ENCODE peak calls at places on chromosomes 16 and 17, in seven cellular contexts. One of them, this sample, is unnamed.
A peak's percentile ranks its signal among the peaks of the same experiment; 100 is the strongest.

GRCh38 chr17:71631483-71631882 is 489.3 kb upstream of the SOX9 start:
- DNase-seq in cardiac muscle cell: no peak
- DNase-seq in lung: no peak
- DNase-seq in AG09309: no peak
- DNase-seq in right atrium auricular region: no peak
- DNase-seq in coronary artery: no peak
- DNase-seq in stomach: no peak
- DNase-seq in this sample: no peak

GRCh38 chr16:2468142-2468724 is 2.9 kb upstream of the NTN3 start:
- DNase-seq in cardiac muscle cell: peak; percentile 54
- DNase-seq in lung: no peak
- DNase-seq in AG09309: no peak
- DNase-seq in right atrium auricular region: no peak
- DNase-seq in coronary artery: no peak
- DNase-seq in stomach: no peak
- DNase-seq in this sample: peak; percentile 51

GRCh38 chr17:40477796-40478195 is 23.6 kb downstream of the TNS4 start:
- DNase-seq in cardiac muscle cell: no peak
- DNase-seq in lung: no peak
- DNase-seq in AG09309: no peak
- DNase-seq in right atrium auricular region: no peak
- DNase-seq in coronary artery: no peak
- DNase-seq in stomach: no peak
- DNase-seq in this sample: no peak

GRCh38 chr17:59406808-59407381 is 75.4 kb downstream of the YPEL2 start:
- DNase-seq in cardiac muscle cell: no peak
- DNase-seq in lung: no peak
- DNase-seq in AG09309: no peak
- DNase-seq in right atrium auricular region: no peak
- DNase-seq in coronary artery: no peak
- DNase-seq in stomach: no peak
- DNase-seq in this sample: no peak

GRCh38 chr16:26963109-26963508 is 103.6 kb upstream of the C16orf82 start:
- DNase-seq in cardiac muscle cell: peak; percentile 4
- DNase-seq in lung: no peak
- DNase-seq in AG09309: no peak
- DNase-seq in right atrium auricular region: no peak
- DNase-seq in coronary artery: no peak
- DNase-seq in stomach: no peak
- DNase-seq in this sample: peak; percentile 51

GRCh38 chr17:6536053-6536452 is 20.3 kb downstream of the PITPNM3 start:
- DNase-seq in cardiac muscle cell: no peak
- DNase-seq in lung: no peak
- DNase-seq in AG09309: no peak
- DNase-seq in right atrium auricular region: no peak
- DNase-seq in coronary artery: peak; percentile 16
- DNase-seq in stomach: peak; percentile 16
- DNase-seq in this sample: no peak

GRCh38 chr17:60901222-60901621 is 223.6 kb downstream of the BCAS3 start:
- DNase-seq in cardiac muscle cell: no peak
- DNase-seq in lung: no peak
- DNase-seq in AG09309: no peak
- DNase-seq in right atrium auricular region: no peak
- DNase-seq in coronary artery: no peak
- DNase-seq in stomach: no peak
- DNase-seq in this sample: no peak

GRCh38 chr16:378821-379182 is 3.0 kb downstream of the PGAP6 start:
- DNase-seq in cardiac muscle cell: no peak
- DNase-seq in lung: no peak
- DNase-seq in AG09309: no peak
- DNase-seq in right atrium auricular region: no peak
- DNase-seq in coronary artery: no peak
- DNase-seq in stomach: no peak
- DNase-seq in this sample: no peak

GRCh38 chr17:5680766-5681165 is 96.5 kb upstream of the NLRP1 start:
- DNase-seq in cardiac muscle cell: no peak
- DNase-seq in lung: no peak
- DNase-seq in AG09309: no peak
- DNase-seq in right atrium auricular region: no peak
- DNase-seq in coronary artery: no peak
- DNase-seq in stomach: no peak
- DNase-seq in this sample: no peak

GRCh38 chr16:75105306-75106061 is 11.1 kb downstream of the LDHD start:
- DNase-seq in cardiac muscle cell: no peak
- DNase-seq in lung: no peak
- DNase-seq in AG09309: no peak
- DNase-seq in right atrium auricular region: no peak
- DNase-seq in coronary artery: no peak
- DNase-seq in stomach: no peak
- DNase-seq in this sample: no peak

GRCh38 chr17:15475620-15476354 is 8.4 kb upstream of the CDRT4 start:
- DNase-seq in cardiac muscle cell: no peak
- DNase-seq in lung: no peak
- DNase-seq in AG09309: peak; percentile 53
- DNase-seq in right atrium auricular region: no peak
- DNase-seq in coronary artery: no peak
- DNase-seq in stomach: no peak
- DNase-seq in this sample: no peak

GRCh38 chr16:1137604-1138003 is 15.3 kb upstream of the CACNA1H start:
- DNase-seq in cardiac muscle cell: no peak
- DNase-seq in lung: no peak
- DNase-seq in AG09309: no peak
- DNase-seq in right atrium auricular region: no peak
- DNase-seq in coronary artery: no peak
- DNase-seq in stomach: no peak
- DNase-seq in this sample: no peak

GRCh38 chr16:66366433-66367299 is at the start of gene CDH5:
- DNase-seq in cardiac muscle cell: no peak
- DNase-seq in lung: peak; percentile 58
- DNase-seq in AG09309: no peak
- DNase-seq in right atrium auricular region: peak; percentile 81
- DNase-seq in coronary artery: no peak
- DNase-seq in stomach: no peak
- DNase-seq in this sample: no peak

GRCh38 chr17:17603178-17603894 is 11.8 kb upstream of the PEMT start:
- DNase-seq in cardiac muscle cell: no peak
- DNase-seq in lung: no peak
- DNase-seq in AG09309: no peak
- DNase-seq in right atrium auricular region: no peak
- DNase-seq in coronary artery: no peak
- DNase-seq in stomach: no peak
- DNase-seq in this sample: no peak

GRCh38 chr16:83393196-83393981 is 414.4 kb upstream of the HSBP1 start:
- DNase-seq in cardiac muscle cell: no peak
- DNase-seq in lung: no peak
- DNase-seq in AG09309: no peak
- DNase-seq in right atrium auricular region: no peak
- DNase-seq in coronary artery: peak; percentile 84
- DNase-seq in stomach: no peak
- DNase-seq in this sample: no peak

GRCh38 chr17:50460831-50461526 is 7.7 kb downstream of the CHAD start:
- DNase-seq in cardiac muscle cell: no peak
- DNase-seq in lung: no peak
- DNase-seq in AG09309: no peak
- DNase-seq in right atrium auricular region: no peak
- DNase-seq in coronary artery: no peak
- DNase-seq in stomach: no peak
- DNase-seq in this sample: no peak

GRCh38 chr17:69999253-69999652 is 75.8 kb upstream of the KCNJ16 start:
- DNase-seq in cardiac muscle cell: no peak
- DNase-seq in lung: no peak
- DNase-seq in AG09309: no peak
- DNase-seq in right atrium auricular region: no peak
- DNase-seq in coronary artery: no peak
- DNase-seq in stomach: no peak
- DNase-seq in this sample: no peak

GRCh38 chr16:23847938-23848337 is 12.2 kb downstream of the PRKCB start:
- DNase-seq in cardiac muscle cell: no peak
- DNase-seq in lung: no peak
- DNase-seq in AG09309: no peak
- DNase-seq in right atrium auricular region: no peak
- DNase-seq in coronary artery: no peak
- DNase-seq in stomach: no peak
- DNase-seq in this sample: peak; percentile 88

GRCh38 chr17:81821603-81822311 is 11.3 kb downstream of the MCRIP1 start:
- DNase-seq in cardiac muscle cell: peak; percentile 69
- DNase-seq in lung: peak; percentile 91
- DNase-seq in AG09309: no peak
- DNase-seq in right atrium auricular region: no peak
- DNase-seq in coronary artery: no peak
- DNase-seq in stomach: peak; percentile 96
- DNase-seq in this sample: peak; percentile 52

GRCh38 chr16:47694543-47694942 is 233.4 kb downstream of the PHKB start:
- DNase-seq in cardiac muscle cell: no peak
- DNase-seq in lung: no peak
- DNase-seq in AG09309: no peak
- DNase-seq in right atrium auricular region: no peak
- DNase-seq in coronary artery: no peak
- DNase-seq in stomach: no peak
- DNase-seq in this sample: no peak

GRCh38 chr17:7548585-7549400 is at the start of gene TNFSF12:
- DNase-seq in cardiac muscle cell: peak; percentile 58
- DNase-seq in lung: peak; percentile 63
- DNase-seq in AG09309: no peak
- DNase-seq in right atrium auricular region: no peak
- DNase-seq in coronary artery: peak; percentile 78
- DNase-seq in stomach: peak; percentile 55
- DNase-seq in this sample: peak; percentile 76
- TF ChIP-seq CTCF in cardiac muscle cell: peak; percentile 26
- TF ChIP-seq CTCF in lung: no peak
- TF ChIP-seq CTCF in AG09309: peak; percentile 13
- TF ChIP-seq CTCF in right atrium auricular region: peak; percentile 60
- TF ChIP-seq CTCF in coronary artery: no peak
- TF ChIP-seq CTCF in stomach: no peak
- TF ChIP-seq CTCF in this sample: no peak

GRCh38 chr17:32342603-32343325 is 791 bp upstream of the C17orf75 start:
- DNase-seq in cardiac muscle cell: no peak
- DNase-seq in lung: no peak
- DNase-seq in AG09309: no peak
- DNase-seq in right atrium auricular region: no peak
- DNase-seq in coronary artery: no peak
- DNase-seq in stomach: no peak
- DNase-seq in this sample: no peak

GRCh38 chr17:32335647-32336046 is 6.3 kb downstream of the C17orf75 start:
- DNase-seq in cardiac muscle cell: no peak
- DNase-seq in lung: no peak
- DNase-seq in AG09309: peak; percentile 79
- DNase-seq in right atrium auricular region: no peak
- DNase-seq in coronary artery: no peak
- DNase-seq in stomach: no peak
- DNase-seq in this sample: no peak

GRCh38 chr17:32341857-32342602 is at the start of gene C17orf75:
- DNase-seq in cardiac muscle cell: peak; percentile 81
- DNase-seq in lung: peak; percentile 83
- DNase-seq in AG09309: no peak
- DNase-seq in right atrium auricular region: peak; percentile 74
- DNase-seq in coronary artery: peak; percentile 84
- DNase-seq in stomach: peak; percentile 83
- DNase-seq in this sample: peak; percentile 86

GRCh38 chr17:32345953-32346600 is 3.9 kb upstream of the ZNF207 start:
- DNase-seq in cardiac muscle cell: no peak
- DNase-seq in lung: no peak
- DNase-seq in AG09309: no peak
- DNase-seq in right atrium auricular region: no peak
- DNase-seq in coronary artery: no peak
- DNase-seq in stomach: no peak
- DNase-seq in this sample: no peak

DNA sequence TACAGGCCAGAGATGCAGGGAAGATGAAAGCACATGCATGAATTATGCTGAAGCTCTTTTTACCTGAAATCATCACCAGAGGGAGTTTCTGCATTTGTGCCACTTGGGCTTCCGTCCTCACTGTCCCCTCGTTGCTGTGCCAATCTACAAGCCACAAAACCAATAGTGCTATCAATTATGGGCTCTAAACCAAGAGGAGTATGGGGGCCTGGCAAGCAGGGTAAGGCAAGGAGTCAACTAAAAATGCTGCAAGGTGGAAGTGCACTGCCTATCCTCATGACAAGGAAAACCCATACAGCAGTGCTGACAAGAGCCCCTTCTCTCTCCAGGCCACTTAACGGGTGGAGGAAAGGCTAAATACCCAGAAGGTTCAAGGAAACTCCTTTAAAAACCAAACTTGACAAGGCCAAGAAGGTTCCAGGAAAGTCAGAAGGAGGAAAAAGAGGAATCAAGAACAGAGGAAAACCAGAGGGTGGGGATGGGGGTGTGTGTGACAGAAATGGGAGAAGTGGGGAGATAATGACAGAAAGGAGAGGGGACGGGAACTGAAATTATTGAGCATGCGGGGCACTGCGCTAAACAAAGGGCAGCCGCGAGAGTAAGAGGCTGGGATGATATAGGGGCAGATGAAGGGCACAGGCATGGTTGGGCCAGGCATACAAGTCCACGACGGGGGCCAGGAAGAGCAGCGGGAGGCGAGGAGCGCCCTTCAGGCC is 674 bp downstream of the C17orf75 start:
- DNase-seq in cardiac muscle cell: peak; percentile 11
- DNase-seq in lung: no peak
- DNase-seq in AG09309: no peak
- DNase-seq in right atrium auricular region: peak; percentile 46
- DNase-seq in coronary artery: no peak
- DNase-seq in stomach: no peak
- DNase-seq in this sample: peak; percentile 75
- TF ChIP-seq CTCF in cardiac muscle cell: no peak
- TF ChIP-seq CTCF in lung: no peak
- TF ChIP-seq CTCF in AG09309: peak; percentile 5
- TF ChIP-seq CTCF in right atrium auricular region: no peak
- TF ChIP-seq CTCF in coronary artery: no peak
- TF ChIP-seq CTCF in stomach: no peak
- TF ChIP-seq CTCF in this sample: peak; percentile 24

GRCh38 chr16:58515871-58516767 is 802 bp downstream of the SETD6 start:
- DNase-seq in cardiac muscle cell: peak; percentile 37
- DNase-seq in lung: no peak
- DNase-seq in AG09309: no peak
- DNase-seq in right atrium auricular region: no peak
- DNase-seq in coronary artery: no peak
- DNase-seq in stomach: peak; percentile 70
- DNase-seq in this sample: peak; percentile 60
- TF ChIP-seq CTCF in cardiac muscle cell: no peak
- TF ChIP-seq CTCF in lung: no peak
- TF ChIP-seq CTCF in AG09309: no peak
- TF ChIP-seq CTCF in right atrium auricular region: no peak
- TF ChIP-seq CTCF in coronary artery: no peak
- TF ChIP-seq CTCF in stomach: no peak
- TF ChIP-seq CTCF in this sample: no peak

GRCh38 chr16:79598341-79599181 is 2.0 kb downstream of the MAF start:
- DNase-seq in cardiac muscle cell: peak; percentile 80
- DNase-seq in lung: peak; percentile 60
- DNase-seq in AG09309: no peak
- DNase-seq in right atrium auricular region: peak; percentile 71
- DNase-seq in coronary artery: peak; percentile 81
- DNase-seq in stomach: peak; percentile 62
- DNase-seq in this sample: peak; percentile 56
- TF ChIP-seq CTCF in cardiac muscle cell: no peak
- TF ChIP-seq CTCF in lung: no peak
- TF ChIP-seq CTCF in AG09309: no peak
- TF ChIP-seq CTCF in right atrium auricular region: no peak
- TF ChIP-seq CTCF in coronary artery: no peak
- TF ChIP-seq CTCF in stomach: no peak
- TF ChIP-seq CTCF in this sample: no peak